ENCODE peak calls at places on chromosomes 1 and 21, in five cellular contexts. D is stimulated activated CD8-positive, alpha-beta memory T cell treated with anti-CD3 and anti-CD28 coated beads, Interleukin-15, amount 100 ng/mL, for 1 hour; W is Daoy; E is nephron progenitor cell; Z is fibroblast of villous mesenchyme. C is an unnamed sample.
A peak's percentile ranks its signal among the peaks of the same experiment; 100 is the strongest.

GRCh38 chr1:226226601-226227000 is 3.1 kb downstream of the MIXL1 start:
- DNase-seq in E (no peak), D (no peak), Z (no peak), W (no peak), C (no peak)

GRCh38 chr1:31980835-31981782 is 32.6 kb upstream of the KHDRBS1 start:
- DNase-seq in W (no peak), D (no peak), E (no peak), Z (no peak), C (no peak)

GRCh38 chr1:3863231-3863935 is 6.1 kb downstream of the DFFB start:
- DNase-seq in D (no peak), E (no peak), W (no peak), Z (no peak), C (no peak)

GRCh38 chr1:17561561-17561985 is 22.1 kb downstream of the ARHGEF10L start:
- DNase-seq in W (peak; percentile 63), Z (no peak), D (no peak), E (no peak), C (no peak)

GRCh38 chr21:45041351-45041805 is 33.0 kb upstream of the ADARB1 start:
- DNase-seq in Z (peak; percentile 98), W (no peak), D (no peak), E (peak; percentile 45), C (no peak)

GRCh38 chr1:72845342-72845741 is 563.0 kb upstream of the NEGR1 start:
- DNase-seq in D (no peak), Z (peak; percentile 0), E (no peak), W (peak; percentile 14), C (no peak)

GRCh38 chr1:76501576-76502219 is 365.6 kb upstream of the ST6GALNAC5 start:
- DNase-seq in D (no peak), E (no peak), Z (no peak), W (no peak), C (no peak)

GRCh38 chr1:203465943-203466342 is 9.7 kb upstream of the PRELP start:
- DNase-seq in D (no peak), Z (no peak), W (no peak), E (peak; percentile 37), C (no peak)

GRCh38 chr1:100816049-100816448 is 78.6 kb downstream of the EXTL2 start:
- DNase-seq in W (no peak), D (no peak), E (no peak), Z (no peak), C (no peak)

GRCh38 chr1:78281580-78281979 is 209.2 kb upstream of the PTGFR start:
- DNase-seq in W (no peak), E (no peak), D (no peak), Z (no peak), C (no peak)

GRCh38 chr1:35594005-35594760 is 21.1 kb downstream of the TFAP2E start:
- DNase-seq in Z (no peak), W (no peak), E (no peak), D (no peak), C (no peak)

GRCh38 chr1:212070720-212071302 is 35.3 kb downstream of the DTL start:
- DNase-seq in Z (peak; percentile 73), W (peak; percentile 10), E (no peak), D (no peak), C (peak; percentile 15)

C was measured in SK-N-SH.